ENCODE peak calls at places on chromosomes 16 and 17, in four cellular contexts. D is GM23338, F is HCT116, I is OCI-LY7. P is an unnamed sample.

GRCh38 chr16:546909-547770 is 13.1 kb upstream of the PRR35 start:
- DNase-seq in D (peak; percentile 71), I (no peak), F (no peak), P (peak; percentile 72)

GRCh38 chr16:68894714-68895113 is 51.4 kb downstream of the TANGO6 start:
- DNase-seq in D (no peak), I (no peak), F (no peak), P (no peak)

GRCh38 chr17:82595893-82596292 is 52.4 kb downstream of the WDR45B start:
- DNase-seq in I (no peak), F (no peak), D (no peak), P (no peak)

GRCh38 chr17:41483991-41484826 is 3.3 kb upstream of the KRT35 start:
- DNase-seq in I (no peak), F (no peak), D (no peak), P (no peak)

GRCh38 chr17:76027159-76027839 is at the start of gene EVPL:
- DNase-seq in I (no peak), F (peak; percentile 85), D (peak; percentile 25), P (peak; percentile 37)

GRCh38 chr17:10751569-10751968 is 21.7 kb upstream of the TMEM220 start:
- DNase-seq in F (no peak), D (no peak), I (no peak), P (no peak)

GRCh38 chr17:43713494-43714162 is 45.0 kb downstream of the SOST start:
- DNase-seq in D (peak; percentile 58), F (no peak), I (no peak), P (peak; percentile 54)

GRCh38 chr16:13013043-13013442 is 111.6 kb downstream of the SHISA9 start:
- DNase-seq in I (no peak), F (no peak), D (no peak), P (no peak)

GRCh38 chr17:32015245-32016013 is 8.2 kb downstream of the LRRC37B start:
- DNase-seq in D (no peak), F (no peak), I (no peak), P (peak; percentile 16)

GRCh38 chr16:1709356-1709755 is 3.4 kb downstream of the MAPK8IP3 start:
- DNase-seq in F (no peak), D (no peak), I (no peak), P (no peak)

GRCh38 chr16:25219070-25219737 is 2.5 kb downstream of the AQP8 start:
- DNase-seq in D (no peak), I (no peak), F (no peak), P (no peak)

GRCh38 chr16:3074860-3075545 is 9.6 kb downstream of the IL32 start:
- DNase-seq in I (peak; percentile 83), D (no peak), F (no peak), P (no peak)

GRCh38 chr17:47745037-47745380 is 12.0 kb downstream of the TBX21 start:
- DNase-seq in D (peak; percentile 39), F (no peak), I (no peak), P (no peak)

GRCh38 chr16:1674751-1675664 is 3.1 kb upstream of the JPT2 start:
- DNase-seq in I (no peak), D (no peak), F (no peak), P (no peak)

GRCh38 chr16:3004319-3004718 is 8.4 kb upstream of the CLDN9 start:
- DNase-seq in I (no peak), D (no peak), F (no peak), P (peak; percentile 62)

GRCh38 chr17:3754458-3755334 is 31.0 kb downstream of the HASPIN start:
- DNase-seq in D (peak; percentile 100), F (peak; percentile 95), I (no peak), P (peak; percentile 96)

GRCh38 chr17:4310349-4311060 is 46.7 kb upstream of the ANKFY1 start:
- DNase-seq in F (no peak), I (no peak), D (peak; percentile 21), P (peak; percentile 31)

GRCh38 chr17:9750488-9750887 is 40.9 kb downstream of the DHRS7C start:
- DNase-seq in I (no peak), F (no peak), D (no peak), P (no peak)

GRCh38 chr16:21021316-21021715 is 120.7 kb downstream of the LYRM1 start:
- DNase-seq in I (no peak), F (no peak), D (no peak), P (no peak)

GRCh38 chr16:22712471-22712870 is 101.5 kb upstream of the HS3ST2 start:
- DNase-seq in D (no peak), F (no peak), I (no peak), P (no peak)

GRCh38 chr17:28935744-28936460 is 15.4 kb downstream of the PHF12 start:
- DNase-seq in F (no peak), D (peak; percentile 41), I (no peak), P (no peak)

GRCh38 chr16:46573008-46573833 is 48.0 kb downstream of the SHCBP1 start:
- DNase-seq in I (no peak), F (no peak), D (no peak), P (no peak)

GRCh38 chr17:4249452-4250029 is 14.2 kb downstream of the ANKFY1 start:
- DNase-seq in D (peak; percentile 81), I (peak; percentile 60), F (no peak), P (peak; percentile 57)

GRCh38 chr17:19538095-19539039 is 4.7 kb downstream of the SLC47A1 start:
- DNase-seq in F (no peak), D (peak; percentile 27), I (peak; percentile 22), P (peak; percentile 70)

GRCh38 chr16:84052071-84052622 is 9.6 kb upstream of the SLC38A8 start:
- DNase-seq in D (no peak), I (no peak), F (no peak), P (no peak)

GRCh38 chr16:22210285-22210684 is 4.2 kb downstream of the EEF2K start:
- DNase-seq in F (no peak), I (peak; percentile 77), D (no peak), P (no peak)

GRCh38 chr17:55093358-55093757 is 124.8 kb downstream of the STXBP4 start:
- DNase-seq in F (no peak), D (no peak), I (no peak), P (no peak)

GRCh38 chr16:62036101-62036806 is at the start of gene CDH8:
- DNase-seq in F (no peak), D (peak; percentile 79), I (no peak), P (peak; percentile 40)

GRCh38 chr16:89958068-89958467 is 9.5 kb downstream of the DEF8 start:
- DNase-seq in I (peak; percentile 64), D (peak; percentile 82), F (peak; percentile 40), P (no peak)

GRCh38 chr16:85323230-85323960 is 211.1 kb upstream of the CIBAR2 start:
- DNase-seq in F (no peak), D (no peak), I (no peak), P (no peak)

DNA sequence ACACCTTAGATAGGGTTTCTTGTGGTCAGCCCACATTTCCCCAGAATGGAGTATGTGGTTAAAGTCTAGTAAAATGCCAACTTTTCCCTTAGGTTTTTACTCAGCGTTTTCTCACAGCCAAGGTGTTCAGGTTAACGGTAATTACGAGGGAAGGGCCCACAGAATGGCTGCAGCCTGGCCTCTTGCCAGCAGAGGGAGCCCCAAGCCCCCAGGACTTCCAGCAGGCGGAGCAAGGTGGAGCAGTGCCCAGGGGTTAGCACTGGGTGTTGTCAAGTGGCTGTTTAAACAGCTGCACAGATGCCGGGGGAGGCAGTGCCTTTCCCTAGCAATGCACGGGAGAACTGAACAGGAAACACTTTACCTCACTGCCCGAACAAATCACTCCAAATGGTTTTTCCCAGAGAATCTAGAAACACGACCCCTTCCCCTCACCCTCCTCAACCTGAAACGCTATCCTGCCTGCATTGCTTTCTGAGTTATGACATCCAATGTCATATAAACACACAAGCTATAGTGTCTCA is 6.6 kb downstream of the PHB1 start:
- DNase-seq in D (peak; percentile 88), I (peak; percentile 82), F (peak; percentile 50), P (peak; percentile 90)
- TF ChIP-seq EZH2phosphoT487 in D (no peak), I (no peak), F (no peak), P (no peak)

GRCh38 chr16:49281843-49282642 is 405 bp upstream of the CBLN1 start:
- DNase-seq in F (no peak), D (peak; percentile 97), I (peak; percentile 97), P (peak; percentile 95)
- TF ChIP-seq CTCF in F (no peak), D (peak; percentile 43), I (peak; percentile 63), P (peak; percentile 38)

DNA sequence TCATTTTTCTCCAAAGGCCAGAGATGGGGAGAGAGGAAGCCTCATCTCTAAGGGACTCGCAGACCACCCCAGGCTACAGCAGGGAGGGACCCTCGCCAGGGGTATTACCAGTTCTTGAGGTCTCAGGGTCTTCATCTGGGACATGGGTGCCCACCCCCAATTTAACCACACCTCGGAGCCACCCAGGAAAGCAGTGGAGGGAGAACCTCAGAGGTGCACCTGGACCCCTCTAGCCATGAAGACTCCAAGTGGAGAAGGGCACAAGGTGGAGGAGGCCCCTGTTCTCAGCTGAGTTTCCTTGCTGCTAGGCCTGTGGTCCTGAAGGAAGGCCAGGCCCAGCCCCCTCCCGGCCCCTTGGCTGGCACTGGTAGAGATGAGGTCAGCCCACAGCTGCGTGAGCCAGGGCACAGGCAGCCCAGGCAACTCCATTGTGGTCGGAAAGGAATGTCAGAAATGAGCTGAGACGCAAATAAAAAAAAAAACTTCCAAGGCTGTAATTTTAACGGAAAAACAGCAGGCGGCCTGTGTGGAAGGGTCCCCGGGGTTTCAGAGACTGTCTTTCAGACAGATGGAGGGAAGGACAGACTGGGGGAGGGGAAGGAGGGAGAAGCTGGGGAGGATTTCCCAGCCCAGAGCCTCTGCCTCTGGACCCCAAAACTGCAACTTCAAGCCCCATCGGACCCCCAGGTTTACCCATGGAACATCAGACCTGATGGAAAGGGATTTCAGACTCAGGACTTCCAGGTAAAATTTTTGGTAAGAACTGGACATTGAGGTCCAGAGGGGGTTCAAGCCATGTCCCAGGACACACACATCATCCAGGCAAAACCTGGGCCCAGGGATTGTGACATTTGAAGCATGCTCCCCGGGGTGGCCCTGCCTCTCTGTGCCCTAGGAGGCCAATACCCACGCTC is 25.5 kb upstream of the MRPS23 start:
- DNase-seq in I (no peak), D (peak; percentile 91), F (peak; percentile 90), P (peak; percentile 93)
- TF ChIP-seq EZH2phosphoT487 in I (no peak), D (no peak), F (no peak), P (no peak)

DNA sequence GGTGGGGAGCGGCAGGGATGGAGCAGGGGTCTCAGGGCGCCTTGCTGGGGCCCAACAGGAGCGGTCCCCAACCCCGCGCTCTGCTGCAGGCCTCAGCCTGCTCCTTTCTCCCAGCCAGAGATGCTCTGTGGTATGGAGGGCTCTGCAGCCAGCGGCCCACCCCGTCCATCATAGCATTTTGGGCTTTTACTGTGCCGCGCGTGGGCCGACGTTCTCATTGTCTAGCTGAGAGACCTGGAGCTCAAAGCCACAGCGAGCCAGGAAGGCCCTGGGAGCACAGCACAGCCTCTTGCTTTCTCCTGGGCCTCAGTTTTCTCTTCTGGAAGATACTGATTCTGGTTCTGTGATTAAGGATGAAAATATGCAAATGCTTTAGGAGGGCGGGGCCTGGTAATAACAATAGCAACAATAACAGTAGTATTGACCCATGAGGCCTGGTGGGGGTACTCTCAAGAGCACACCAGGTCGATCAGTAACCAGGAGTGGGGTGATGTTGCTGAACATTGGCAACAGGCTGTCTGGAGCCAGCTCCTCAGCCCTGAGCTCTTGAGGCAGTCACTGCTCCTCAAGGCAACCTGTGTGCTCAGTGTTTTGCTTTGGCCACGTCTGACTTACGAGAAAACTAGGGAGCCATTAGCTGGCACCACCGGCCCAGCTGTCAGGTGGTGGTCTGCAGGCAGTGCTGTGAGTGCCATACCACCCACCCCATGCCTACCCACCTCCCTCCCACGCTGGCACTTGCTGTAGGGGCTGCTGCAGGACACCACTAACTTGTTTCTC is 1.1 kb upstream of the RASD1 start:
- DNase-seq in I (no peak), F (no peak), D (no peak), P (no peak)
- TF ChIP-seq CTCF in I (peak; percentile 63), F (no peak), D (no peak), P (no peak)

GRCh38 chr17:45792995-45793755 is 9.1 kb downstream of the CRHR1 start:
- DNase-seq in D (no peak), I (no peak), F (no peak), P (peak; percentile 44)
- TF ChIP-seq EZH2phosphoT487 in D (no peak), I (no peak), F (no peak), P (no peak)

GRCh38 chr17:13230350-13230900 is 212.6 kb upstream of the ELAC2 start:
- DNase-seq in I (no peak), F (no peak), D (no peak), P (no peak)
- TF ChIP-seq CTCF in I (no peak), F (no peak), D (no peak), P (no peak)